ENCODE peak calls at places on chromosomes 6 and 20, in ten cellular contexts. H is activated CD4-positive, alpha-beta T cell treated with anti-CD3 and anti-CD28 coated beads for 48 hours; A is HCEC 1CT; Z is upper lobe of right lung; T is anterior cingulate cortex; Q is adrenal gland; S is COR-L47; D is neural progenitor cell; L is HEK293T; M is cardiac muscle cell. F is an unnamed sample.

GRCh38 chr6:165675120-165675519 is 12.1 kb upstream of the PDE10A start:
- DNase-seq in Z (no peak), A (no peak), H (no peak), T (no peak), S (no peak), D (no peak), L (no peak), M (no peak), Q (no peak), F (no peak)

GRCh38 chr6:27505209-27506027 is 32.5 kb upstream of the ZNF184 start:
- DNase-seq in S (peak), D (peak), H (peak), L (peak), M (peak), T (peak), A (peak), Z (no peak), Q (peak), F (peak)

GRCh38 chr6:3013486-3013885 is 13.8 kb downstream of the NQO2 start:
- DNase-seq in S (no peak), T (no peak), H (no peak), M (peak), Z (no peak), L (no peak), A (peak), Q (peak), D (no peak), F (no peak)

GRCh38 chr6:51466427-51466826 is 621.0 kb downstream of the PKHD1 start:
- DNase-seq in A (no peak), S (no peak), Z (no peak), L (no peak), D (peak), M (no peak), H (no peak), T (no peak), Q (peak), F (no peak)

GRCh38 chr20:44069203-44069931 is 117.6 kb downstream of the JPH2 start:
- DNase-seq in Z (peak), H (peak), M (peak), T (no peak), A (no peak), L (no peak), S (no peak), Q (peak), D (no peak), F (no peak)

GRCh38 chr6:5260111-5260620 is 584 bp downstream of the LYRM4 start:
- DNase-seq in Z (peak), D (peak), H (peak), M (peak), Q (peak), A (peak), T (peak), S (peak), L (peak), F (peak)

GRCh38 chr6:75156186-75156878 is 49.5 kb downstream of the COL12A1 start:
- DNase-seq in A (no peak), S (no peak), T (no peak), Z (no peak), D (no peak), H (no peak), Q (no peak), L (no peak), M (no peak), F (no peak)

GRCh38 chr20:16761305-16761829 is 13.2 kb downstream of the OTOR start:
- DNase-seq in A (peak), Q (peak), S (peak), M (peak), L (peak), D (peak), Z (no peak), H (peak), T (peak), F (peak)

GRCh38 chr6:111676383-111676782 is 70.7 kb upstream of the TRAF3IP2 start:
- DNase-seq in D (peak), T (no peak), Z (no peak), L (no peak), S (no peak), H (no peak), Q (no peak), M (no peak), A (no peak), F (no peak)

GRCh38 chr6:143843689-143844405 is 709 bp downstream of the LTV1 start:
- DNase-seq in D (peak), L (no peak), Q (no peak), Z (no peak), T (no peak), M (peak), S (no peak), H (no peak), A (no peak), F (no peak)